ENCODE peak calls at places on chromosomes 5 and 9, in four cellular contexts. I is WTC11, M is HepG2, K is K562. J is an unnamed sample.

GRCh38 chr5:102049517-102049916 is 246.6 kb downstream of the SLCO4C1 start:
- DNase-seq in I (no peak), M (no peak), K (no peak), J (no peak)

GRCh38 chr5:141521244-141521781 is 32.4 kb downstream of the PCDHGC5 start:
- DNase-seq in I (no peak), M (peak; percentile 81), K (peak; percentile 53), J (peak; percentile 74)

GRCh38 chr9:129200255-129200654 is 22.2 kb upstream of the IER5L start:
- DNase-seq in I (no peak), M (no peak), K (no peak), J (no peak)

GRCh38 chr9:136527131-136527530 is 18.7 kb downstream of the NOTCH1 start:
- DNase-seq in I (no peak), M (no peak), K (no peak), J (no peak)

GRCh38 chr5:79840085-79840990 is 150.7 kb downstream of the CMYA5 start:
- DNase-seq in I (no peak), M (no peak), K (no peak), J (no peak)

GRCh38 chr9:130433168-130433946 is 11.4 kb upstream of the ASS1 start:
- DNase-seq in I (peak; percentile 76), M (no peak), K (no peak), J (peak; percentile 87)

GRCh38 chr5:135055385-135055784 is 21.4 kb upstream of the PITX1 start:
- DNase-seq in I (no peak), M (no peak), K (no peak), J (no peak)

GRCh38 chr5:77590347-77590746 is 48.2 kb downstream of the OTP start:
- DNase-seq in I (no peak), M (no peak), K (peak; percentile 1), J (no peak)

GRCh38 chr9:70422371-70423043 is 8.1 kb upstream of the KLF9 start:
- DNase-seq in I (no peak), M (no peak), K (no peak), J (no peak)

GRCh38 chr9:35548571-35548970 is 56.5 kb upstream of the TESK1 start:
- DNase-seq in I (no peak), M (no peak), K (no peak), J (no peak)

GRCh38 chr9:82499337-82499736 is 510.8 kb downstream of the SPATA31D1 start:
- DNase-seq in I (no peak), M (no peak), K (no peak), J (no peak)

GRCh38 chr5:54243483-54244080 is 66.8 kb downstream of the ARL15 start:
- DNase-seq in I (no peak), M (peak; percentile 31), K (peak; percentile 54), J (peak; percentile 52)

GRCh38 chr9:16191691-16192402 is 639.0 kb downstream of the CCDC171 start:
- DNase-seq in I (peak; percentile 91), M (peak; percentile 2), K (peak; percentile 29), J (peak; percentile 84)

GRCh38 chr9:114641974-114642373 is 15.6 kb downstream of the TEX53 start:
- DNase-seq in I (no peak), M (no peak), K (no peak), J (no peak)

GRCh38 chr5:175383350-175383749 is 60.6 kb downstream of the DRD1 start:
- DNase-seq in I (no peak), M (no peak), K (no peak), J (peak; percentile 52)

GRCh38 chr5:151773979-151774378 is 2.2 kb downstream of the G3BP1 start:
- DNase-seq in I (no peak), M (no peak), K (no peak), J (no peak)

GRCh38 chr9:79471577-79472543 is 99.9 kb upstream of the TLE4 start:
- DNase-seq in I (peak; percentile 13), M (no peak), K (no peak), J (no peak)

DNA sequence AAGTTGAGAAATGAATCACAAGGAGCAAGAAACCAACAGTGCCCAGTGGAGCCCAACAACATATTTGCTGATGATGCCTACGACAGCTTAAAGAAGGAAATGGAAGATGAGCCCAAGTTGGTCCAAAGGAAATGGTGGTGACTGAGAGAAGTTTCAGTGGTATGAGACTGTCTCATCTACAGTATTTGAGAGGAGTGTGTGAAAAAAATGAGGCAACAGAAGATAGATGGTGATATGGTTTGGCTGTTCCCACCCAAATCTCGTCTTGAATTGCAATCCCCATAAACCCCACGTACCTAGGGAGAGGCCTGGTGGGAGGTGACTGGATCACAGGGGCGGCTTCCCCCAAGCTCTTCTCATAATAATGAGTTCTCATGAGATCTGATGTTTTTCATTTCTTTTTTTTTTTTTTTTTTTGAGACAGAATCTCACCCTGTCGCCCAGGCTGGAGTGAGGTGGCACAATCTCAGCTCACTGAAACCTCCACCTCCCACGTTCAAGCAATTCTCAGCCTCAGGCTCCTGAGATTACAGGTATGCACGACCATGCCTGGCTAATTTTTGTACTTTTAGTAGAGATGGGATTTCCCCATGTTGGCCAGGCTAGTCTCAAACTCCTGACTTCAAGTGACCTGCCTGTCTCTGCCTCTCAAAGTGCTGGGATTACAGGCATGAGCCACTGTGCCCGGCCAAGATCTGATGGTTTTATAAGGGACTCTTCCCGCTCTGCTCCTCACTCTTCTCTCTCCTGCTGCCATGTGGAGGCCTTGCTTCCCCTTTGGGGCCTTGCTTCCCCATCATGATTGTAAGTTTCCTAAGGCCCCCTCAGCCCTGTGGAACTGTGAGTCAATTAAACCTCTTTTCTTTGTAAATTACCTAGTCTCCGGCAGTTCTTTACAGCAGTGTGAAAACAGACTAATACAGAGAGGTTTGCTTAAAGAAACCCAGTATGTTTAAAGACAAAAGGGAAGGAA is 30.2 kb downstream of the EFCAB9 start:
- DNase-seq in I (no peak), M (no peak), K (no peak), J (no peak)
- TF ChIP-seq NR3C1 in I (no peak), M (no peak), K (no peak), J (no peak)

DNA sequence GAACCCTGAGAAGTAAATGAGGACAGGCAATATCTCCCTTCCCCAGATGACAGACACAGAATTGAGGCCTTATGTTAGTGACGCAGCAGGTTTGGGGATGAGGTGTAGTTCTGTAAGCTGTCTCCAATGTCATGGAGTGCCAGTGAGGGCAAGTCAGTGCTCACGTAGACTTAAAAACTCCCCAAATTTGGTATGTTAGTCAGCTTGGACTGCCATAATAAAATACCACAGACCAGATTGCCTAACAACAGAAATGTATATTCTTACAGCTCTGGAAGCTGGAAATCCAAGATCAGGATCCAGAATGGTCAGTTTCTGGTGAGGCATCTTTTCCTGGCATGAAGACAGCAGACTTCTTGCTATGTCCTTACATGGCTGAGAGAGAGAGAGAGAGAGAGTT is 14.9 kb downstream of the FOXI1 start:
- DNase-seq in I (no peak), M (no peak), K (peak; percentile 4), J (no peak)
- TF ChIP-seq NR3C1 in I (no peak), M (no peak), K (no peak), J (no peak)

DNA sequence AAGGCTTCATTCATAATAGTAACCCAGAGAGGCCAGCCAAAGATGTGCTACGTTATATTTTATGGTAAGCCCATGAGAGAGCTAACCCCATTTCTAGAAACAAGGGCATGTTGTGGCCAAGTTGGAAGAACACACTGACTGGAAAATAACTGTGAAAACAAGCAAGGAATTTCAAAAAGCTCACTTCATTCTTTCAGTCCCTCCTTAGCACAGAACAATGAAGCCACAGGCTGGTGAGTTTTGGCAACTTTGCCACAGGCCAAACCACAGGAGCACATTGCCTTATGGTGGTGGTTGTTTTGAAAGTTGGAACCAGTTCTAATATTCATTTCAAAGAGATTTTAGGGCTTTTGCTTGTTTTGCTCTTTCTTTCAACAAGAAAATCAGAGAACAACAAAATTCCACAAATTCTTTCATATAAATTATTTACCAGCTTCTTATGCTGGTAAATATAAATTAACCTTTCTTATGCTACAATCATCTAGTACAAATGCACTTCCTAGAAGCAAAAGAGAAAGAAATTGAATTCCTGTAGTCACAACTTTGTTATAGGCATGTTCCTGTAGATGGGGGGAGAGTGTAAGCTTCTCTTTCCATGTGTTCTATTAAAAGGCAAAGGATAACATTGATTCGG is 225.4 kb upstream of the RFX3 start:
- DNase-seq in I (no peak), M (peak; percentile 3), K (no peak), J (peak; percentile 47)
- TF ChIP-seq NR3C1 in I (no peak), M (no peak), K (no peak), J (no peak)

GRCh38 chr9:34387239-34387638 is 10.5 kb upstream of the MYORG start:
- DNase-seq in I (no peak), M (no peak), K (no peak), J (no peak)
- TF ChIP-seq NR3C1 in I (no peak), M (no peak), K (no peak), J (no peak)

DNA sequence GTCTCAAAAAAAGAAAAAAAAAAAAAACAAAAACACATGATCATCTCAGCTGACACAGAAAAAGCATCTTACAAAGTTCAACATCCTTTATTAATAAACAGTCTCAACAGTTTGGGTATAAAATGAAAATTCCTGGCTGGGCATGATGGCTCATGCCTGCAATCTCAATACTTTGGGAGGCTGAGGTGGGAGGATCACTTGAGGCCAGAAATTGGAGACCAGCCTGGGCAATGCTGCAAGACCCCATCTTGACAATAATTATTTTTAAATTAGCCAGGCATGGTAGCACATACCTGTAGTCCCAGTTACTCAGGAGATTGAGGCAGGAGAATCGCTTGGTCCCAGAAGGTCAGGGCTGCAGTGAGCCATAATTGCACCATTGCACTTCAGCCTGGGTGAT is 7.9 kb upstream of the CNTRL start:
- DNase-seq in I (no peak), M (no peak), K (no peak), J (no peak)
- TF ChIP-seq NR3C1 in I (no peak), M (no peak), K (no peak), J (no peak)

DNA sequence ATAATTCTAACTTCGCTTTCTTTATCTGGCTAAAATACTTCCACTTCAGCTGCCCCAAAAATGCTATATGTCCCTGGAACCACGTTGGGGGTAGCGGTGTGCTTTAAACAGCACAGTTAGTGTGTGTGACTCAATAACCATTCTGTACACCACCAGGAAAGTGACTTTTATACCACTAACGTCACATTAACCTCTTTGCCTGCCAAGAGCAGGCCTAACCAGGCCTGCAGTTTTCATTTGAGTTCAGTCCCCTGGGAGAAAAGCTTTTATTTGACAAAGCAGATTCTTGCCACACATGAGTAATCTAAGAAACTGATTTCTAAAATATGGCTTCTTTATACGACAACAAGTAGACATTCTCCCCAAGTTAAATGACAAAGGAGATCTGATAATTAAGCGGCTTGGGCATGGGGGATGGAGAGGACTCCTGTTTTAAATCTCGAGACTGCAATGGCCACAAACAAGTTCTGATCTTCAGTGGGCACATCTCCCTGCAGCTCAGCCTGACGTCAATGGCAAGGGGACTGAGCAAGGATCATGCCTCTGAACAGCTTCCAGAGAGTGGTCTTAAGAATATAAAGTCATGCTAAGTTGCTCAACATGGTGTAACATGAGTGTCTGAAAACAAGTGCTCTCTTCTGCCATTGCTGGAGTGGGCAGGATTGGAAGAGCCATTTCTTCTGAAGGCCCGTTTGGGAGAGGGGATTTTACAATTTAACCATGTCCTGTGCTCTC is 91.8 kb downstream of the GLIS3 start:
- DNase-seq in I (no peak), M (no peak), K (no peak), J (no peak)
- TF ChIP-seq NR3C1 in I (no peak), M (no peak), K (no peak), J (no peak)

J was measured in A549.